ENCODE peak calls at places on chromosomes 16 and 17, in ten cellular contexts. One of them, this sample, is unnamed.

GRCh38 chr17:48246623-48247022 is 139.1 kb downstream of the SNX11 start:
- DNase-seq in GM23338: no peak
- DNase-seq in upper lobe of left lung: no peak
- DNase-seq in Panc1: no peak
- DNase-seq in GM12878: no peak
- DNase-seq in prostate gland: no peak
- DNase-seq in stomach: no peak
- DNase-seq in HepG2: no peak
- DNase-seq in HL-60: no peak
- DNase-seq in K562: peak
- DNase-seq in this sample: no peak

GRCh38 chr17:52790359-52790955 is 631.9 kb upstream of the CA10 start:
- DNase-seq in Panc1: no peak
- DNase-seq in HL-60: no peak
- DNase-seq in upper lobe of left lung: no peak
- DNase-seq in prostate gland: no peak
- DNase-seq in K562: no peak
- DNase-seq in GM12878: no peak
- DNase-seq in HepG2: no peak
- DNase-seq in GM23338: no peak
- DNase-seq in stomach: no peak
- DNase-seq in this sample: no peak

GRCh38 chr17:8125947-8126305 is 2.0 kb upstream of the HES7 start:
- DNase-seq in HepG2: no peak
- DNase-seq in Panc1: no peak
- DNase-seq in upper lobe of left lung: no peak
- DNase-seq in GM23338: peak
- DNase-seq in K562: peak
- DNase-seq in prostate gland: peak
- DNase-seq in GM12878: no peak
- DNase-seq in HL-60: no peak
- DNase-seq in stomach: no peak
- DNase-seq in this sample: no peak

GRCh38 chr17:4939554-4939803 is 367 bp downstream of the SLC25A11 start:
- DNase-seq in K562: no peak
- DNase-seq in HepG2: no peak
- DNase-seq in GM12878: no peak
- DNase-seq in Panc1: no peak
- DNase-seq in prostate gland: no peak
- DNase-seq in HL-60: peak
- DNase-seq in upper lobe of left lung: peak
- DNase-seq in GM23338: peak
- DNase-seq in stomach: no peak
- DNase-seq in this sample: peak

GRCh38 chr16:53121666-53122065 is 66.9 kb downstream of the CHD9 start:
- DNase-seq in upper lobe of left lung: no peak
- DNase-seq in Panc1: no peak
- DNase-seq in prostate gland: no peak
- DNase-seq in K562: no peak
- DNase-seq in stomach: no peak
- DNase-seq in HepG2: no peak
- DNase-seq in GM23338: no peak
- DNase-seq in HL-60: no peak
- DNase-seq in GM12878: no peak
- DNase-seq in this sample: no peak

GRCh38 chr16:66273644-66274334 is 92.7 kb upstream of the CDH5 start:
- DNase-seq in GM23338: peak
- DNase-seq in HL-60: no peak
- DNase-seq in GM12878: no peak
- DNase-seq in upper lobe of left lung: no peak
- DNase-seq in HepG2: no peak
- DNase-seq in K562: no peak
- DNase-seq in prostate gland: no peak
- DNase-seq in stomach: no peak
- DNase-seq in Panc1: no peak
- DNase-seq in this sample: no peak

GRCh38 chr17:75476274-75476673 is 19.8 kb downstream of the TMEM94 start:
- DNase-seq in GM12878: no peak
- DNase-seq in prostate gland: no peak
- DNase-seq in HepG2: no peak
- DNase-seq in GM23338: no peak
- DNase-seq in K562: no peak
- DNase-seq in HL-60: no peak
- DNase-seq in upper lobe of left lung: no peak
- DNase-seq in Panc1: no peak
- DNase-seq in stomach: no peak
- DNase-seq in this sample: no peak

GRCh38 chr17:16491131-16491702 is 776 bp downstream of the LRRC75A start:
- DNase-seq in Panc1: no peak
- DNase-seq in upper lobe of left lung: no peak
- DNase-seq in GM12878: no peak
- DNase-seq in HepG2: no peak
- DNase-seq in GM23338: peak
- DNase-seq in HL-60: no peak
- DNase-seq in K562: no peak
- DNase-seq in stomach: peak
- DNase-seq in prostate gland: no peak
- DNase-seq in this sample: peak

GRCh38 chr17:16442594-16443389 is 27.4 kb downstream of the TRPV2 start:
- DNase-seq in HL-60: no peak
- DNase-seq in prostate gland: no peak
- DNase-seq in GM23338: no peak
- DNase-seq in GM12878: no peak
- DNase-seq in HepG2: no peak
- DNase-seq in K562: no peak
- DNase-seq in stomach: no peak
- DNase-seq in upper lobe of left lung: no peak
- DNase-seq in Panc1: no peak
- DNase-seq in this sample: no peak

GRCh38 chr16:74271879-74272278 is 24.7 kb upstream of the PSMD7 start:
- DNase-seq in Panc1: no peak
- DNase-seq in HepG2: no peak
- DNase-seq in prostate gland: no peak
- DNase-seq in K562: no peak
- DNase-seq in GM23338: no peak
- DNase-seq in stomach: no peak
- DNase-seq in GM12878: no peak
- DNase-seq in upper lobe of left lung: no peak
- DNase-seq in HL-60: no peak
- DNase-seq in this sample: no peak

GRCh38 chr16:49600976-49601375 is 227.4 kb downstream of the C16orf78 start:
- DNase-seq in Panc1: no peak
- DNase-seq in HL-60: no peak
- DNase-seq in GM23338: no peak
- DNase-seq in stomach: no peak
- DNase-seq in HepG2: no peak
- DNase-seq in upper lobe of left lung: no peak
- DNase-seq in K562: no peak
- DNase-seq in prostate gland: no peak
- DNase-seq in GM12878: no peak
- DNase-seq in this sample: no peak

GRCh38 chr17:69757794-69758430 is 317.1 kb upstream of the KCNJ16 start:
- DNase-seq in Panc1: no peak
- DNase-seq in stomach: no peak
- DNase-seq in K562: no peak
- DNase-seq in prostate gland: no peak
- DNase-seq in upper lobe of left lung: no peak
- DNase-seq in HepG2: no peak
- DNase-seq in GM23338: no peak
- DNase-seq in GM12878: no peak
- DNase-seq in HL-60: peak
- DNase-seq in this sample: no peak

GRCh38 chr16:85602831-85603755 is 10.0 kb upstream of the GSE1 start:
- DNase-seq in stomach: peak
- DNase-seq in GM23338: no peak
- DNase-seq in GM12878: no peak
- DNase-seq in upper lobe of left lung: no peak
- DNase-seq in prostate gland: no peak
- DNase-seq in K562: no peak
- DNase-seq in HepG2: no peak
- DNase-seq in Panc1: no peak
- DNase-seq in HL-60: no peak
- DNase-seq in this sample: no peak

GRCh38 chr17:57540596-57540995 is 204.5 kb downstream of the CCDC182 start:
- DNase-seq in GM23338: no peak
- DNase-seq in HL-60: no peak
- DNase-seq in upper lobe of left lung: no peak
- DNase-seq in prostate gland: no peak
- DNase-seq in stomach: no peak
- DNase-seq in K562: no peak
- DNase-seq in GM12878: no peak
- DNase-seq in HepG2: no peak
- DNase-seq in Panc1: no peak
- DNase-seq in this sample: peak

GRCh38 chr16:69930117-69930776 is 20.9 kb upstream of the CLEC18A start:
- DNase-seq in Panc1: no peak
- DNase-seq in HL-60: peak
- DNase-seq in K562: peak
- DNase-seq in upper lobe of left lung: peak
- DNase-seq in HepG2: peak
- DNase-seq in GM12878: no peak
- DNase-seq in prostate gland: peak
- DNase-seq in stomach: peak
- DNase-seq in GM23338: peak
- DNase-seq in this sample: peak

GRCh38 chr17:36532435-36532975 is 2.2 kb downstream of the MYO19 start:
- DNase-seq in HepG2: no peak
- DNase-seq in upper lobe of left lung: no peak
- DNase-seq in GM23338: no peak
- DNase-seq in HL-60: no peak
- DNase-seq in Panc1: no peak
- DNase-seq in GM12878: no peak
- DNase-seq in prostate gland: no peak
- DNase-seq in K562: no peak
- DNase-seq in stomach: no peak
- DNase-seq in this sample: no peak
- H3K27ac ChIP-seq in HepG2: no peak
- H3K27ac ChIP-seq in upper lobe of left lung: no peak
- H3K27ac ChIP-seq in GM23338: no peak
- H3K27ac ChIP-seq in HL-60: no peak
- H3K27ac ChIP-seq in Panc1: no peak
- H3K27ac ChIP-seq in GM12878: no peak
- H3K27ac ChIP-seq in prostate gland: no peak
- H3K27ac ChIP-seq in K562: no peak
- H3K27ac ChIP-seq in stomach: no peak
- H3K27ac ChIP-seq in this sample: no peak

GRCh38 chr17:59796785-59797205 is 89.3 kb downstream of the VMP1 start:
- DNase-seq in prostate gland: no peak
- DNase-seq in upper lobe of left lung: no peak
- DNase-seq in Panc1: no peak
- DNase-seq in stomach: no peak
- DNase-seq in K562: no peak
- DNase-seq in GM12878: no peak
- DNase-seq in GM23338: no peak
- DNase-seq in HepG2: no peak
- DNase-seq in HL-60: no peak
- DNase-seq in this sample: no peak
- TF ChIP-seq POLR2AphosphoS5 in prostate gland: no peak
- TF ChIP-seq POLR2AphosphoS5 in upper lobe of left lung: no peak
- TF ChIP-seq POLR2AphosphoS5 in Panc1: no peak
- TF ChIP-seq POLR2AphosphoS5 in stomach: no peak
- TF ChIP-seq POLR2AphosphoS5 in K562: no peak
- TF ChIP-seq POLR2AphosphoS5 in GM12878: no peak
- TF ChIP-seq POLR2AphosphoS5 in GM23338: no peak
- TF ChIP-seq POLR2AphosphoS5 in HepG2: no peak
- TF ChIP-seq POLR2AphosphoS5 in HL-60: no peak
- TF ChIP-seq POLR2AphosphoS5 in this sample: no peak

DNA sequence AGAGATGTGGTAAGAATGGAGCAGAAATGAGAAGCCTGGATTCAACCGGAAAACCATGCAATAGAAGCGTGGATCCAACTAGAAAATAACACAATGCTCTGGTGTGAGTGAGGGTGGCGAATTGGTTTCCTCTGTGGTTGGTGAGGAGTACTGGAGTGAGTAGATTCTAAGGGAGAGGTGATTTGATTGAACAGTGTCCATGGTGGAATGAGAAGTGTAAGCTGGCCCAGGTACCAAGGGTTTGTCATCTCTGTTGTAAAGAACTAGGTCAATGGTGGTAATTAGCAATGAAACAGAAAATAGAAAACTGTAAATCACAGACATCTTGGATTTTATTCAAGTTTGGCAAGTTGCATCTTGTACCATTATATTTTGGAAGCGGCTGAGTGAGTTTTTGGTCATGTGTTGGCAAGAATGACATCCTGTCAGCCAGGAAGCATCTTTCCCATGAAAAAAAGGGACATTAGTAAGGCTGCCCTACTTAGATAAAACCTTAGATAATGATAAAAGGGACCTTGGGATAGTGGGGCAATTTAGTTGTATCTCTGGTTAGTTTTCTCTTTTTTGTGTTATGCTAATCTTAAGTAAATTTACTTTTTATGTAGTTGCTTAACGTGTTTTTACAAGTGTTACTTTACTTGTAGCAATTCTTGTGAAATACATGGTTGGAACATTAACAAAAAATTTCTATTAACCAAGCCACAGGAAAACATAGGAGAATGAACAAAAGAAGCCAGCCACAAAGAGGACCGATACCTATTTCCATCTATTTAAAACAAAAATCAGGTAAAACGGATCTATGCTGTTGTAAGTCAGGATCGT is 20.9 kb downstream of the HSD17B2 start:
- DNase-seq in GM12878: no peak
- DNase-seq in GM23338: no peak
- DNase-seq in upper lobe of left lung: no peak
- DNase-seq in prostate gland: peak
- DNase-seq in stomach: no peak
- DNase-seq in Panc1: no peak
- DNase-seq in K562: no peak
- DNase-seq in HL-60: no peak
- DNase-seq in HepG2: peak
- DNase-seq in this sample: no peak
- H3K27ac ChIP-seq in GM12878: no peak
- H3K27ac ChIP-seq in GM23338: no peak
- H3K27ac ChIP-seq in upper lobe of left lung: peak
- H3K27ac ChIP-seq in prostate gland: no peak
- H3K27ac ChIP-seq in stomach: no peak
- H3K27ac ChIP-seq in Panc1: no peak
- H3K27ac ChIP-seq in K562: no peak
- H3K27ac ChIP-seq in HL-60: no peak
- H3K27ac ChIP-seq in HepG2: peak
- H3K27ac ChIP-seq in this sample: no peak

DNA sequence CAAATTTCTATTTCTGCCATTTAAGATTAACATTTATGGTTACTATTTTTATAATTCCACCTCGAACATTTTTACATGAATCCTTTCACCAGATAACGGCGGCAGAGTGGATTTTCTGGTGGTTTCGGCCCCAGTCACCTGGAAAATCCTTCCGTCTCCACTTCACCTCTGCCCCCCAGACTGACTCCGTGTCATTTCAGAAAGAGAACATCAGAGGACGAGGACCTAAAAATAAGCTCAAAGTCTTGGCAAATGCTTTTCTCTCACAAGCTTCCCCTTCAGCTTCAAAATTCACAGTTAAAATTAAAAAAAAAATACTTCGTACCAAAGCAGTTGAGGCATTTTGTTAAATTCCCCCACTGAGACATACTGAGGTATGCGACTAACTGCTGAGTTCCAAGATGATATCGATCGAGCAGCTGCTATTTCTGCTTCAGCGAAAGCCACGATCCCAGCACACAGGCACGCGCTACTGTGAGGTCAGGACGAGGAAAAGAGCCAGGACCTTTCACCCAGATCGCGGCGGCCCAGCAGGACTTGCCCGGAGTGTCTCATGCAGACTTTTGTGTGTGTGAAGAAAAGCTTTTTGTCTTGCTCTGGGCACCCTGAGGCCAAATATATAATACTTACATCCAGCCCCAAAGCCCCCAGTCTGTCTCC is 36.8 kb downstream of the ASPA start:
- DNase-seq in HL-60: no peak
- DNase-seq in Panc1: no peak
- DNase-seq in K562: peak
- DNase-seq in HepG2: no peak
- DNase-seq in prostate gland: no peak
- DNase-seq in GM12878: no peak
- DNase-seq in stomach: peak
- DNase-seq in GM23338: peak
- DNase-seq in upper lobe of left lung: no peak
- DNase-seq in this sample: peak
- TF ChIP-seq POLR2AphosphoS5 in HL-60: no peak
- TF ChIP-seq POLR2AphosphoS5 in Panc1: no peak
- TF ChIP-seq POLR2AphosphoS5 in K562: no peak
- TF ChIP-seq POLR2AphosphoS5 in HepG2: no peak
- TF ChIP-seq POLR2AphosphoS5 in prostate gland: no peak
- TF ChIP-seq POLR2AphosphoS5 in GM12878: no peak
- TF ChIP-seq POLR2AphosphoS5 in stomach: peak
- TF ChIP-seq POLR2AphosphoS5 in GM23338: no peak
- TF ChIP-seq POLR2AphosphoS5 in upper lobe of left lung: no peak
- TF ChIP-seq POLR2AphosphoS5 in this sample: no peak

This sample was measured in transverse colon.